ENCODE peak calls at places on chromosomes 1 and 21, in five cellular contexts. Z is iPS-NIHi11; W is Right ventricle myocardium superior; G is mucosa of gallbladder; K is CD8-positive, alpha-beta memory T cell. A is an unnamed sample.

GRCh38 chr1:201719812-201720521 is 109.0 kb upstream of the IPO9 start:
- DNase-seq in K (no peak), W (peak), Z (no peak), G (peak), A (no peak)

GRCh38 chr1:243482237-243483022 is 226.6 kb downstream of the SDCCAG8 start:
- DNase-seq in G (no peak), K (no peak), W (no peak), Z (no peak), A (no peak)

GRCh38 chr1:213876531-213876930 is 111.2 kb upstream of the PROX1 start:
- DNase-seq in Z (no peak), G (no peak), K (no peak), W (no peak), A (no peak)

GRCh38 chr1:5566924-5567323 is 425.3 kb downstream of the NPHP4 start:
- DNase-seq in W (no peak), G (no peak), Z (no peak), K (no peak), A (no peak)

GRCh38 chr1:201597551-201598230 is 58.8 kb downstream of the NAV1 start:
- DNase-seq in W (peak), Z (no peak), K (no peak), G (peak), A (no peak)

GRCh38 chr1:7705048-7705907 is 65.8 kb upstream of the VAMP3 start:
- DNase-seq in Z (peak), K (peak), G (no peak), W (peak), A (peak)

GRCh38 chr1:39973503-39974135 is 18.7 kb downstream of the MFSD2A start:
- DNase-seq in K (peak), W (peak), Z (peak), G (peak), A (peak)

GRCh38 chr1:171736204-171736603 is 5.7 kb downstream of the VAMP4 start:
- DNase-seq in K (no peak), Z (no peak), W (no peak), G (no peak), A (no peak)

GRCh38 chr21:42025392-42026071 is 15.4 kb upstream of the ZBTB21 start:
- DNase-seq in G (no peak), Z (no peak), W (no peak), K (no peak), A (no peak)

GRCh38 chr1:40796939-40797667 is 13.5 kb downstream of the KCNQ4 start:
- DNase-seq in Z (no peak), K (no peak), W (peak), G (peak), A (no peak)

GRCh38 chr1:220326578-220326977 is 54.3 kb upstream of the RAB3GAP2 start:
- DNase-seq in K (no peak), W (no peak), G (no peak), Z (no peak), A (no peak)

GRCh38 chr1:53275566-53275965 is 37.2 kb upstream of the MAGOH start:
- DNase-seq in Z (no peak), K (no peak), W (no peak), G (no peak), A (no peak)

GRCh38 chr1:41795205-41795762 is 123.4 kb downstream of the HIVEP3 start:
- DNase-seq in Z (no peak), G (no peak), K (no peak), W (no peak), A (no peak)

GRCh38 chr1:10765734-10766478 is 30.5 kb downstream of the CASZ1 start:
- DNase-seq in G (peak), Z (no peak), W (no peak), K (no peak), A (no peak)

GRCh38 chr1:218330043-218330623 is 15.0 kb upstream of the TGFB2 start:
- DNase-seq in W (no peak), Z (no peak), G (no peak), K (peak), A (no peak)

A was measured in natural killer cell.